ENCODE peak calls at places on chromosomes 1 and 21, in eight cellular contexts. T is HepG2, E is HCT116, Q is GM12878, Y is endothelial cell of umbilical vein, M is K562, N is SK-N-SH, G is H1. C is an unnamed sample.

GRCh38 chr1:46675549-46676314 is 4.1 kb downstream of the TEX38 start:
- DNase-seq in T (no peak), E (no peak), Q (no peak), Y (no peak), M (no peak), N (no peak), G (no peak), C (no peak)

GRCh38 chr21:37757631-37758376 is 158.5 kb downstream of the KCNJ6 start:
- DNase-seq in T (no peak), E (no peak), Q (no peak), Y (no peak), M (no peak), N (no peak), G (no peak), C (no peak)

GRCh38 chr1:202061055-202061454 is 50.7 kb downstream of the ELF3 start:
- DNase-seq in T (no peak), E (no peak), Q (no peak), Y (no peak), M (peak; percentile 2), N (no peak), G (no peak), C (no peak)

GRCh38 chr1:160194737-160195059 is 4.3 kb downstream of the CASQ1 start:
- DNase-seq in T (no peak), E (no peak), Q (no peak), Y (no peak), M (no peak), N (no peak), G (no peak), C (no peak)

GRCh38 chr1:10951977-10952376 is 60.5 kb upstream of the TARDBP start:
- DNase-seq in T (no peak), E (no peak), Q (no peak), Y (no peak), M (no peak), N (no peak), G (no peak), C (no peak)

GRCh38 chr1:56123421-56123820 is 455.9 kb downstream of the PLPP3 start:
- DNase-seq in T (no peak), E (no peak), Q (no peak), Y (no peak), M (no peak), N (no peak), G (no peak), C (no peak)

GRCh38 chr1:7549693-7550161 is 221.4 kb upstream of the VAMP3 start:
- DNase-seq in T (no peak), E (no peak), Q (no peak), Y (no peak), M (no peak), N (no peak), G (no peak), C (no peak)

GRCh38 chr1:161495490-161495889 is 9.8 kb upstream of the FCGR2A start:
- DNase-seq in T (no peak), E (no peak), Q (no peak), Y (no peak), M (no peak), N (no peak), G (no peak), C (no peak)

DNA sequence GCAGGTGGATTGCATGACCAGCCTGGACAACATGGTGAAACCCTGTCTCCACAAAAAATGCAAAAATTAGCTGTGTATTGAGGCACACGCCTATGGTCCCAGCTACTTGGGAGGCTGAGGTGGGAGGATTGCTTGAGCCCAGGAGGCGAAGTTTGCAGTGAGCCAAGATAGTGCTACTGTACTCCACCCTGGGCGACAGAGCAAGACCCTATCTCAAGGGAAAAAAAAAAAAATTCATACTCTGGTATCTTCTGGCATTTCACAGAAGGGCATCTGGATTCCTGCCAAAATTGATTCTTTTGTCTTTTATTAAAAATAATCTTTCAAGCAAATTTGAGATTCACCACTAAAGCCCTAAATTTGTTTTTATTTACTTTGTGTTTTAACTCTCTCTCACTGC is 19.2 kb downstream of the CLIC4 start:
- DNase-seq in T (no peak), E (no peak), Q (no peak), Y (no peak), M (no peak), N (no peak), G (no peak), C (no peak)
- TF ChIP-seq POLR2AphosphoS5 in T (no peak), E (no peak), Q (no peak), Y (no peak), M (no peak), N (no peak), G (no peak), C (no peak)

GRCh38 chr1:34792424-34792823 is 375 bp upstream of the GJA4 start:
- DNase-seq in T (no peak), E (no peak), Q (no peak), Y (no peak), M (no peak), N (no peak), G (peak; percentile 48), C (no peak)

GRCh38 chr1:34794001-34794789 is 1.4 kb downstream of the GJA4 start:
- DNase-seq in T (no peak), E (no peak), Q (no peak), Y (peak; percentile 19), M (no peak), N (no peak), G (no peak), C (no peak)

GRCh38 chr1:34790985-34791384 is 1.8 kb upstream of the GJA4 start:
- DNase-seq in T (no peak), E (no peak), Q (no peak), Y (no peak), M (no peak), N (no peak), G (no peak), C (no peak)

GRCh38 chr1:34794790-34795180 is 2.0 kb downstream of the GJA4 start:
- DNase-seq in T (no peak), E (no peak), Q (no peak), Y (no peak), M (no peak), N (no peak), G (no peak), C (no peak)

DNA sequence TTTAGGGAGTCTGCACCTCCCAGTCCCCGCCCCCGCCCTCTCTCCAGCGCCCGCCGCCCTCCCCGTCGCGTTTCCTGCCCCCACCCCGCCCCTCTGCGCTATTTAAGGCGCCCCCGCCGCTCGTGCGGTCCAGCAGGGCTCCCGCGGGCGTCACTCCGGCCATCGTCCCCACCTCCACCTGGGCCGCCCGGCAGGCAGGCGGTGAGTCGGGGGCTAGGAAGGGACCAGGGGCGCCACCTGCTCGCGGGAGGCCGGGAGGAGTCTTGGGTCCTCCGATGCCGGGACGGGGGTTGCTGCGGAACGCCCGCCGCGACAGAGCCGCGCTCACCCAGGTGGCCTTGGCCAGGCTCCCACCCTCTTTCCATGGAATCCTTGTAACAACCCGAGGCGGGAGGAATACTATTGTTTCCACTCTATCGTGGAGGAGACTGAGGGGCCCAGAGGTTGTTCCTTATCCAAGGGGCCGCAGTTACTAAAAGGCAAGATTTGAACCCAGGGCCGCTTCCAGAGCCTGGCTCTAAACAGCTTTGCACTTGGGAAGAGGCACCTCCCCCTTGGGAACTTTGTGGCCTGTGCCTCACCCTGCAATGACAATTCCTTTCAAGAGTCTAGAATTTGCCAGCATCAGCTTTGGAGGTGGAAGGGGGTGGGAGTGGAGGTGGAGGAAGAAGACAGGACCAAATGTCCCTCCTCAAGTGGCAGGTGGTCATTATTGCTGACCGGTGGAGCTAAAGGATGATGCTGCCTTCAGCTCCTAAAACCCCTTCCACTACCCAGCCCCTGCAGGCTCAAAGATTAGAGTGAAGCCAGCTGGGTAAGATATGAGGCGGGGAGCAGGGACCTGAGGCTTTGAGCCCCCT is at the start of gene GJA4:
- DNase-seq in T (no peak), E (no peak), Q (no peak), Y (peak; percentile 22), M (peak; percentile 55), N (peak; percentile 47), G (no peak), C (no peak)
- H3K9ac ChIP-seq in T (no peak within 1 kb of the TSS), E (no peak within 1 kb of the TSS), Q (no peak within 1 kb of the TSS), Y (no peak within 1 kb of the TSS), M (no peak within 1 kb of the TSS), N (no peak within 1 kb of the TSS), G (no peak within 1 kb of the TSS), C (no peak within 1 kb of the TSS)

GRCh38 chr1:50977575-50978143 is 7.6 kb downstream of the CDKN2C start:
- DNase-seq in T (peak; percentile 27), E (no peak), Q (no peak), Y (peak; percentile 44), M (peak; percentile 90), N (peak; percentile 90), G (peak; percentile 71), C (no peak)
- TF ChIP-seq POLR2AphosphoS5 in T (no peak), E (no peak), Q (no peak), Y (no peak), M (peak; percentile 52), N (peak; percentile 20), G (no peak), C (no peak)

GRCh38 chr1:1122078-1122811 is 6.4 kb upstream of the C1orf159 start:
- DNase-seq in T (peak; percentile 52), E (peak; percentile 21), Q (no peak), Y (peak; percentile 57), M (peak; percentile 82), N (peak; percentile 97), G (peak; percentile 94), C (no peak)

GRCh38 chr1:1121611-1122077 is 5.8 kb upstream of the C1orf159 start:
- DNase-seq in T (no peak), E (no peak), Q (no peak), Y (no peak), M (no peak), N (peak; percentile 57), G (no peak), C (no peak)

GRCh38 chr1:1123581-1124507 is 8.0 kb upstream of the C1orf159 start:
- DNase-seq in T (no peak), E (no peak), Q (no peak), Y (no peak), M (no peak), N (no peak), G (no peak), C (no peak)

GRCh38 chr1:1124508-1124785 is 8.6 kb upstream of the C1orf159 start:
- DNase-seq in T (no peak), E (no peak), Q (no peak), Y (no peak), M (no peak), N (no peak), G (no peak), C (no peak)

DNA sequence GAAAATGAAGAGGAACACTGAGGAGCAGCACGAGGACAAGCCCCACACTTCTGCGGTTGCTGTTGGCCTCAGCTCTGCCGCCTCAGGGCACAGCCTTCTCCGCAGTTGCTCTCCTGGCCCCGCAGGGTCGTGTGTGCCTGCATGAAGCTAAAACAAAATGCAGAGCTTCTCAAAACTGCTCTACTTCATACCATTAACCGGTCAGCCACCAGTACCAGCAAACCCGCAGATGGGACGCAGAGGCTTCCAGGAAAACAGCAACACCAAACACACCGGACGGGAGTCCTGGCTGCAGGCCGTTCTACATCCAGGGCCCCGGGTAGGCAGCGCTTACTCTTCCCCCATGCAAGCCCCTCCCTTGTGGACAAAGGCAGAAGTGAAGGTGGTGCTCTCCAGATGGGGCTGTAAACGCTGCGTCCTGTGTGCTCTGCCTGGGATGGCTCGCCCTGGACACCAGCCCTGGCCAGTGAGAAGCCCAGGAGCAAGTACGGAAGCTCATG is 7.1 kb upstream of the C1orf159 start:
- DNase-seq in T (peak; percentile 74), E (no peak), Q (no peak), Y (no peak), M (no peak), N (peak; percentile 61), G (peak; percentile 47), C (no peak)
- H3K9ac ChIP-seq in T (peak overlapping the region; percentile 29), E (no peak overlapping the region), Q (no peak overlapping the region), Y (no peak overlapping the region), M (peak overlapping the region; percentile 37), N (no peak overlapping the region), G (no peak overlapping the region), C (no peak overlapping the region)

C was measured in SK-N-MC.